ENCODE peak calls at places on chromosomes 4 and X, in five cellular contexts. W, E, L, D and S are unnamed samples.

GRCh38 chr4:181959121-181959520 is 284.1 kb upstream of the TENM3 start:
- DNase-seq in W (no peak), E (no peak), L (no peak), D (no peak), S (no peak)

GRCh38 chr4:5995901-5996623 is 22.2 kb downstream of the C4orf50 start:
- DNase-seq in W (no peak), E (no peak), L (no peak), D (no peak), S (no peak)

GRCh38 chr4:77619408-77619807 is 13.8 kb downstream of the CXCL13 start:
- DNase-seq in W (no peak), E (no peak), L (no peak), D (no peak), S (no peak)

GRCh38 chrX:1336331-1337143 is at the start of gene IL3RA:
- DNase-seq in W (no peak), E (no peak), L (peak), D (no peak), S (no peak)

GRCh38 chrX:25531096-25531495 is 515.3 kb upstream of the ARX start:
- DNase-seq in W (no peak), E (no peak), L (no peak), D (no peak), S (no peak)

GRCh38 chr4:81040175-81040659 is 9.7 kb downstream of the BMP3 start:
- DNase-seq in W (peak), E (no peak), L (no peak), D (no peak), S (no peak)

GRCh38 chr4:36255575-36255974 is 11.3 kb upstream of the ARAP2 start:
- DNase-seq in W (no peak), E (no peak), L (no peak), D (no peak), S (no peak)

GRCh38 chr4:148059617-148060180 is 327.8 kb downstream of the ARHGAP10 start:
- DNase-seq in W (no peak), E (no peak), L (no peak), D (no peak), S (no peak)

GRCh38 chr4:105605493-105605892 is 53.1 kb downstream of the ARHGEF38 start:
- DNase-seq in W (no peak), E (no peak), L (no peak), D (no peak), S (no peak)

GRCh38 chr4:157983300-157983699 is 189.5 kb downstream of the GASK1B start:
- DNase-seq in W (no peak), E (no peak), L (no peak), D (no peak), S (no peak)

GRCh38 chr4:1471443-1472147 is 65.4 kb upstream of the NKX1-1 start:
- DNase-seq in W (no peak), E (no peak), L (no peak), D (no peak), S (no peak)

GRCh38 chr4:133190098-133190497 is 41.0 kb downstream of the PCDH10 start:
- DNase-seq in W (no peak), E (no peak), L (no peak), D (no peak), S (no peak)

GRCh38 chr4:77226939-77227705 is 70.1 kb downstream of the CCNG2 start:
- DNase-seq in W (no peak), E (no peak), L (no peak), D (no peak), S (no peak)

GRCh38 chr4:185137233-185137925 is 5.7 kb upstream of the SLC25A4 start:
- DNase-seq in W (no peak), E (no peak), L (no peak), D (peak), S (no peak)

GRCh38 chr4:78222575-78223186 is 165.6 kb downstream of the FRAS1 start:
- DNase-seq in W (no peak), E (no peak), L (no peak), D (no peak), S (no peak)

GRCh38 chrX:39258331-39258730 is 457.1 kb downstream of the MID1IP1 start:
- DNase-seq in W (peak), E (no peak), L (no peak), D (no peak), S (no peak)

GRCh38 chr4:15398732-15399131 is 29.1 kb upstream of the C1QTNF7 start:
- DNase-seq in W (no peak), E (no peak), L (no peak), D (no peak), S (no peak)

GRCh38 chrX:39513836-39514235 is 583.9 kb downstream of the BCOR start:
- DNase-seq in W (peak), E (no peak), L (no peak), D (peak), S (no peak)

GRCh38 chr4:152165146-152165545 is 370.7 kb downstream of the FBXW7 start:
- DNase-seq in W (no peak), E (no peak), L (no peak), D (no peak), S (no peak)

GRCh38 chrX:98448524-98448923 is 1564.8 kb downstream of the RPA4 start:
- DNase-seq in W (no peak), E (no peak), L (no peak), D (no peak), S (no peak)

GRCh38 chr4:56630876-56631666 is 50.0 kb downstream of the HOPX start:
- DNase-seq in W (no peak), E (no peak), L (no peak), D (no peak), S (no peak)

GRCh38 chrX:139932077-139932900 is 564 bp downstream of the ATP11C start:
- DNase-seq in W (peak), E (no peak), L (peak), D (peak), S (peak)

GRCh38 chr4:102076622-102077021 is 268.7 kb downstream of the SLC39A8 start:
- DNase-seq in W (no peak), E (no peak), L (no peak), D (no peak), S (no peak)

GRCh38 chr4:139556071-139556734 is at the start of gene SETD7:
- DNase-seq in W (peak), E (peak), L (peak), D (peak), S (peak)

GRCh38 chr4:78569291-78569821 is 17.8 kb downstream of the ANXA3 start:
- DNase-seq in W (no peak), E (no peak), L (no peak), D (no peak), S (no peak)

GRCh38 chrX:70664726-70665125 is 220.1 kb downstream of the DLG3 start:
- DNase-seq in W (peak), E (no peak), L (no peak), D (no peak), S (no peak)

GRCh38 chr4:172666711-172667368 is 501.8 kb upstream of the GALNT7 start:
- DNase-seq in W (no peak), E (no peak), L (no peak), D (no peak), S (no peak)

GRCh38 chr4:123976285-123976684 is 579.7 kb downstream of the SPRY1 start:
- DNase-seq in W (no peak), E (no peak), L (no peak), D (no peak), S (no peak)

GRCh38 chrX:106999002-106999975 is 723 bp downstream of the MORC4 start:
- DNase-seq in W (peak), E (peak), L (peak), D (peak), S (peak)

GRCh38 chrX:106997611-106998010 is 2.4 kb downstream of the MORC4 start:
- DNase-seq in W (no peak), E (no peak), L (no peak), D (no peak), S (no peak)

GRCh38 chrX:106995678-106996077 is 4.3 kb downstream of the MORC4 start:
- DNase-seq in W (no peak), E (no peak), L (no peak), D (no peak), S (no peak)

GRCh38 chrX:107000013-107000515 is at the start of gene MORC4:
- DNase-seq in W (peak), E (peak), L (peak), D (peak), S (peak)
- TF ChIP-seq POLR2A in W (no peak), E (no peak), L (no peak), D (peak), S (peak)

GRCh38 chrX:53716328-53717088 is 30.0 kb upstream of the HUWE1 start:
- DNase-seq in W (no peak), E (peak), L (no peak), D (no peak), S (no peak)

GRCh38 chrX:53715336-53715924 is 28.9 kb upstream of the HUWE1 start:
- DNase-seq in W (no peak), E (no peak), L (no peak), D (no peak), S (no peak)

GRCh38 chrX:53717205-53717604 is 30.7 kb upstream of the HUWE1 start:
- DNase-seq in W (no peak), E (no peak), L (no peak), D (no peak), S (no peak)

GRCh38 chrX:53713987-53714579 is 27.6 kb upstream of the HUWE1 start:
- DNase-seq in W (no peak), E (no peak), L (no peak), D (no peak), S (no peak)

DNA sequence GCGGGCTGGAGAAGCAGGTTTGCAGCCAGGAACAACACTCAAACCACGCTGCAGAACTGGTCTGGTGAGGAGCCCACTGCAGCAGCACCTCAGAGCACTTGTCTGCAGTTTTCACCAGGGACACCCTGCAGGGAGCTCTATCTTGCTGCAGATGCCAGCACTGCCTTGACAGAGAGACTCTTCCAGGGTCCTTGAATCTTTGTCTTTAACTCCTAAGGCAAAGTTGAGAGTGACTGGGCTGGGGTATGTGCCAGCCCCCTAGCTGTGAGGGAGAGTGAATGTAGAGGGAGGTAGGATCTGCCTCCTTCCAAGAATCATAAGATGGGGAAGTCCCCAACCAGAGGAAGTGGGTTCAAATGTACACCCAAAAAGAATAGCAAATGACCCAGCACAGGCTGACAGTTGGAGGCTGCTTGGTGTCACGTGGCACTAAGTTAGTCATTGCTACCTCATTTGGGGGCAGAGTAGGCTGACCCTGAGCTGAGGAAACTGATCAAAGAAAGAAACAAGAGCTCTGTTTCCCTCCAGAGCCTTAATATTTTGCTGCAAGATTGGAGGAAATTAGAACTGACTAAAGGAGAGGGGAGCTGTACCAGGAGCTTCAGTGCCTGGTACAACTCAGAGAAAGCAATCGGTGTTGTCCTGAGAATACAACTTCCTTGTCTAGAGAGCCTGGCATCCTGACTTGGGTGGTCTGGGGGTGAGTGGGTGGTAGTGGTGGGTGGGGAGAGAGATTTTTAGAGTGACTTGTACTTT is 28.2 kb upstream of the HUWE1 start:
- DNase-seq in W (no peak), E (peak), L (no peak), D (no peak), S (no peak)
- TF ChIP-seq POLR2A in W (no peak), E (no peak), L (no peak), D (no peak), S (no peak)

GRCh38 chr4:54217642-54218486 is 11.2 kb upstream of the PDGFRA start:
- DNase-seq in W (peak), E (peak), L (peak), D (peak), S (peak)
- TF ChIP-seq POLR2A in W (no peak), E (no peak), L (no peak), D (no peak), S (no peak)

DNA sequence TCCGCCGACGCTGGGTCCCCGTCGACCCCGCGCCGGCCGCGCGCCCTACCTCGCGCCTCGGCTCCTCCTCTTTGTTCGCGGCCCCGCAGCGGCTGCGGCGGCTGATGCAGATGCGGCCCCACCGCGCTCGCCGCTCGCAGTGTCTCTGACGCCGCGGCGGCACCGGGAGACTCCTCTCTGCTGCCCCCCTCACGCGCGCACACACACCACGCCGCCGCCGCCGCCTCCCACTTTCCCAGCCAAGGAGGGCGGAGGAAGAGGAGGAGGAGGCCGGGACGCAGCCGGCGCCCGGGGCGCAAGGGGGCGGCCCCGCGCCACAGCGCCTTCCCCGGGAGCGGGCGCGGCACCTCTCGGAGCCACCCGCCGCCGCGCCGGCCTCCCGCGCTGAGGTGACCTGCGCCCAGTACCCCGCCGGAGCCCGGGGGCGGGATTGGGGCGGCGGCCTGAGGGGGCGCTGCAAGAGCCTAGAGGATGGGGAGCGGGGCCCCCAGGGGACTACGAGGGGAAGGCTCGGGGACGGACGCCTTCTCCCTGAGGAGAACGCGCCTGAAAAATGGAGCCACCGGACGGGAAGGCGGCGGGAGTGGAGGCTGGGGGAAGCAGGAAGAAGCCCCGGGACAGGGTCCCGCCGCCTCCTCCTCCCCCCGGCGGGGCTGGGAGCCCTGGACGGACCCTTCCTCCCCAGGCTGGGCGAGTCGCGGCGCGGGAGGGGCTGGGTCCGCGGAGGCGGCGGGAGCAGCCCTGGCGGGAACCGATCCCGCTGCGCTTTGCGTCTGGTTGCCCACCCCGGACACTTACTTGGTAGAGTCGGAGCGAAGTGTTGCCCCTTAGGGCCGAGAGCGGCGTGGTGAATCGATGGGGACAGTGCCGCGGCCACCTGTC is at the start of gene SH3RF1:
- DNase-seq in W (peak), E (peak), L (peak), D (peak), S (peak)
- TF ChIP-seq POLR2A in W (no peak), E (peak), L (no peak), D (peak), S (peak)

DNA sequence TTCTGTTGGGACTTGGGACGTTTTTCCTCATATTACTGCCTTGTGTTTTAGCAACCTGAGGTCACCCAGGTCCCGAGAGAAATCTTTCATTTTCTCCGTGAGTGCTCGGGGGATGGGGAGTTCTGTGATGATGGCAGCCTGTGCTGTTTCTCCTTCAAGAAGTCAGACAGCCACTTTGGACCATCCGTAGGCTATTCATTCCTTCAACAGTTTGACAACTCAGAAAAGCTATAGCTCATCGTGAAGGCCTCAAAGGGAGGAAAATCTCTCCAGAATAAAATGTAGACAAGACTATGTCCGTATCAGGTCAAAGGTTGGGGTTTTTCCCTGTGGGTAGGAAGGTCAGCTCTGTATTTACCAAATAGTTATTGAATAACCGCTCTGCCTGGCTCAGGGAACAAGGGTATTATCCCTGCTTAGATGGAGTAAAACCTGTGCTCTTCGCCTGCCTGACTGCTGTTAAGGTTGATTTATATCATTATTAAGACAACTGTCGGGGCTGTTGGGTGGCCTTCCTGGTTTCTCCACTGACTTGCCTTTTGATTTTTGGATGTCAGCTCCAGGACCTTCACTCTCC is 36.6 kb downstream of the FAM114A1 start:
- DNase-seq in W (no peak), E (no peak), L (no peak), D (no peak), S (no peak)
- TF ChIP-seq POLR2A in W (no peak), E (no peak), L (no peak), D (no peak), S (no peak)

GRCh38 chr4:2686379-2687265 is 69.5 kb downstream of the TNIP2 start:
- DNase-seq in W (no peak), E (no peak), L (no peak), D (no peak), S (no peak)
- TF ChIP-seq POLR2A in W (no peak), E (no peak), L (no peak), D (no peak), S (no peak)